ENCODE peak calls at places on chromosomes 7 and 10, in four cellular contexts. C, B, J and H are unnamed samples.
A peak's percentile ranks its signal among the peaks of the same experiment; 100 is the strongest.

GRCh38 chr10:56318816-56319215 is 42.2 kb downstream of the ZWINT start:
- DNase-seq in C (no peak), B (no peak), J (no peak), H (no peak)

GRCh38 chr7:95264225-95264927 is 60.0 kb downstream of the PON1 start:
- DNase-seq in C (no peak), B (no peak), J (no peak), H (no peak)

GRCh38 chr7:112898432-112899290 is 108.5 kb upstream of the TMEM168 start:
- DNase-seq in C (peak; percentile 62), B (peak; percentile 63), J (no peak), H (peak; percentile 37)

GRCh38 chr10:133373104-133373624 is at the start of gene ECHS1:
- DNase-seq in C (peak; percentile 97), B (peak; percentile 85), J (peak; percentile 93), H (peak; percentile 68)

GRCh38 chr7:101733713-101734475 is 83.5 kb upstream of the CUX1 start:
- DNase-seq in C (peak; percentile 87), B (peak; percentile 45), J (no peak), H (no peak)

GRCh38 chr7:150356265-150356897 is 12.2 kb upstream of the REPIN1 start:
- DNase-seq in C (peak; percentile 60), B (peak; percentile 25), J (no peak), H (no peak)

GRCh38 chr10:96833220-96834001 is 1.3 kb downstream of the LCOR start:
- DNase-seq in C (peak; percentile 53), B (no peak), J (no peak), H (no peak)

GRCh38 chr10:52351911-52352310 is 37.8 kb downstream of the DKK1 start:
- DNase-seq in C (no peak), B (peak; percentile 63), J (no peak), H (no peak)

GRCh38 chr7:13908667-13909382 is 80.6 kb downstream of the ETV1 start:
- DNase-seq in C (no peak), B (no peak), J (no peak), H (no peak)

GRCh38 chr7:129952653-129953560 is at the start of gene UBE2H:
- DNase-seq in C (peak; percentile 91), B (peak; percentile 86), J (peak; percentile 93), H (peak; percentile 68)

GRCh38 chr7:152521420-152522337 is 85.9 kb upstream of the KMT2C start:
- DNase-seq in C (no peak), B (no peak), J (no peak), H (no peak)

GRCh38 chr7:20227291-20227795 is 10.2 kb upstream of the MACC1 start:
- DNase-seq in C (no peak), B (peak; percentile 64), J (no peak), H (no peak)

GRCh38 chr10:79012567-79012966 is 56.2 kb upstream of the ZMIZ1 start:
- DNase-seq in C (no peak), B (no peak), J (no peak), H (no peak)

GRCh38 chr10:19713800-19714525 is 102.3 kb upstream of the PLXDC2 start:
- DNase-seq in C (peak; percentile 2), B (no peak), J (no peak), H (no peak)

GRCh38 chr7:116258734-116259133 is 48.4 kb downstream of the TES start:
- DNase-seq in C (peak; percentile 54), B (peak; percentile 68), J (no peak), H (peak; percentile 47)

GRCh38 chr10:110840225-110840922 is 31.4 kb upstream of the PDCD4 start:
- DNase-seq in C (no peak), B (no peak), J (peak; percentile 75), H (no peak)

GRCh38 chr10:78416031-78416800 is 382.6 kb downstream of the RPS24 start:
- DNase-seq in C (no peak), B (peak; percentile 92), J (peak; percentile 50), H (no peak)

GRCh38 chr10:86048571-86048970 is 318.0 kb downstream of the GRID1 start:
- DNase-seq in C (no peak), B (no peak), J (no peak), H (no peak)

GRCh38 chr7:80151274-80151665 is 16.6 kb downstream of the GNAI1 start:
- DNase-seq in C (no peak), B (peak; percentile 97), J (no peak), H (no peak)

GRCh38 chr7:140989068-140989467 is 25.7 kb downstream of the MRPS33 start:
- DNase-seq in C (no peak), B (no peak), J (no peak), H (no peak)

GRCh38 chr7:12578930-12579640 is 8.6 kb downstream of the SCIN start:
- DNase-seq in C (no peak), B (no peak), J (no peak), H (no peak)